ENCODE peak calls at places on chromosomes 2 and 18, in five cellular contexts. K is heart left ventricle, A is left ventricle myocardium inferior, J is adrenal gland, L is tibial nerve. W is an unnamed sample.

GRCh38 chr2:109275120-109276040 is 146.4 kb downstream of the SH3RF3 start:
- DNase-seq in A (no peak), K (no peak), L (no peak), J (peak), W (no peak)

GRCh38 chr2:68745006-68745405 is 10.4 kb downstream of the ARHGAP25 start:
- DNase-seq in L (no peak), K (no peak), A (no peak), J (no peak), W (no peak)

GRCh38 chr2:101124684-101125366 is 26.4 kb downstream of the TBC1D8 start:
- DNase-seq in K (peak), J (peak), L (peak), A (peak), W (peak)

GRCh38 chr18:48792141-48792540 is 158.6 kb downstream of the SMAD7 start:
- DNase-seq in L (no peak), A (peak), K (peak), J (peak), W (peak)

GRCh38 chr2:240931319-240931949 is 25.3 kb downstream of the CROCC2 start:
- DNase-seq in A (no peak), L (peak), K (no peak), J (peak), W (peak)

GRCh38 chr18:69529151-69529550 is 128.5 kb downstream of the DOK6 start:
- DNase-seq in L (no peak), K (no peak), A (no peak), J (no peak), W (no peak)

GRCh38 chr2:98188351-98189046 is 101.5 kb downstream of the VWA3B start:
- DNase-seq in K (no peak), L (no peak), J (no peak), A (no peak), W (no peak)

GRCh38 chr18:40414155-40414754 is 1540.8 kb upstream of the PIK3C3 start:
- DNase-seq in K (no peak), J (no peak), L (no peak), A (no peak), W (no peak)

GRCh38 chr2:1623906-1624445 is 120.3 kb downstream of the PXDN start:
- DNase-seq in J (no peak), L (no peak), A (no peak), K (no peak), W (peak)

GRCh38 chr18:32552421-32553030 is 81.8 kb upstream of the GAREM1 start:
- DNase-seq in K (peak), L (peak), A (no peak), J (peak), W (peak)

GRCh38 chr18:40529478-40529877 is 1425.6 kb upstream of the PIK3C3 start:
- DNase-seq in K (no peak), J (no peak), L (no peak), A (no peak), W (no peak)

GRCh38 chr2:28451793-28452533 is 43.9 kb upstream of the PLB1 start:
- DNase-seq in L (no peak), J (no peak), K (no peak), A (no peak), W (peak)

GRCh38 chr2:98121149-98121548 is 34.2 kb downstream of the VWA3B start:
- DNase-seq in J (no peak), A (no peak), L (no peak), K (no peak), W (no peak)

GRCh38 chr2:77418537-77418936 is 103.6 kb downstream of the LRRTM4 start:
- DNase-seq in J (no peak), K (no peak), L (no peak), A (no peak), W (no peak)

GRCh38 chr2:26732446-26732845 is 31.6 kb upstream of the SLC35F6 start:
- DNase-seq in L (no peak), J (no peak), A (no peak), K (no peak), W (no peak)

GRCh38 chr2:1593371-1594205 is 150.7 kb downstream of the PXDN start:
- DNase-seq in J (peak), L (no peak), K (no peak), A (peak), W (no peak)

GRCh38 chr2:11771971-11772615 is 25.7 kb downstream of the LPIN1 start:
- DNase-seq in K (peak), A (no peak), L (no peak), J (peak), W (no peak)

GRCh38 chr18:9831046-9831722 is 54.6 kb upstream of the TXNDC2 start:
- DNase-seq in L (no peak), K (no peak), A (no peak), J (no peak), W (no peak)
- TF ChIP-seq CTCF in L (no peak), K (no peak), A (peak), J (peak), W (no peak)

GRCh38 chr2:238102865-238103264 is 2.7 kb downstream of the ESPNL start:
- DNase-seq in L (no peak), K (no peak), A (no peak), J (no peak), W (no peak)
- H3K27ac ChIP-seq in L (no peak), K (no peak), A (no peak), J (no peak), W (no peak)

GRCh38 chr2:65252640-65253039 is 25.0 kb downstream of the ACTR2 start:
- DNase-seq in A (no peak), K (no peak), J (no peak), L (no peak), W (no peak)

GRCh38 chr2:65261676-65262075 is 34.0 kb downstream of the ACTR2 start:
- DNase-seq in A (no peak), J (no peak), K (no peak), L (no peak), W (no peak)

GRCh38 chr2:65256088-65256487 is 28.5 kb downstream of the ACTR2 start:
- DNase-seq in J (no peak), L (no peak), A (no peak), K (no peak), W (no peak)
- TF ChIP-seq CTCF in J (peak), L (no peak), A (peak), K (peak), W (no peak)

DNA sequence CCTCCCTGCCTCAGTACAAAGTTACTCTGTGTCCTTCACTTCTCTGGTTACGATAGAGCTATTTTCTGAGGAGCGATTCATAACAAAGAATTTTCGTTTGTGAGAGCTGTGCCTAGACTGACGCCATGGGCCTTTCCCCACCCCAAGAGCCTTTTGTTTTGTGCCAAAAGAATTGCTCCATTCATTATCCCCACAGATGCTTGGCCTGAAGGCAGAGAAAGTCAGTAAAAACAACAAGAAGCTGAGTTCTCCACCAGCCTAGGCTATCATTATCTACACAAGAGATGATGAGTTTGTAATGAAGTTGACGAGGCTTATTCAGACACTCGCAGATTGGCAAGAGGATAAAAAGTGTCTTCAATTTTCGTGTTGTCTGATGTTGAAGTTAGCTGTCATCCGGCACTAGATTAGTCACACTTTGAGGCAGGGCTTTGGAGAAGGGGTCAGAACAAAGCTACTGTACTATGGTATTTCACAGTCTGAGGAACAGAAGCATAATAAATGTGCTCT is 278.3 kb upstream of the FIGN start:
- DNase-seq in A (peak), L (no peak), K (peak), J (no peak), W (no peak)
- H3K27ac ChIP-seq in A (peak), L (peak), K (no peak), J (no peak), W (no peak)

GRCh38 chr2:30708491-30709290 is 98.6 kb downstream of the CAPN13 start:
- DNase-seq in L (no peak), J (peak), K (no peak), A (no peak), W (no peak)
- TF ChIP-seq CTCF in L (no peak), J (peak), K (peak), A (peak), W (no peak)

W was measured in sigmoid colon.